ENCODE peak calls at places on chromosome 20, in eight cellular contexts. I is body of pancreas, J is IMR-90, N is ovary, V is tibial nerve, M is heart left ventricle, G is suprapubic skin, S is lower leg skin. C is an unnamed sample.

GRCh38 chr20:49186535-49187329 is 1.4 kb downstream of the STAU1 start:
- DNase-seq in V (peak), J (peak), I (peak), N (peak), G (peak), S (peak), M (peak), C (peak)

GRCh38 chr20:14498809-14499208 is 161.4 kb upstream of the FLRT3 start:
- DNase-seq in N (no peak), G (no peak), J (no peak), V (no peak), M (no peak), I (no peak), S (no peak), C (no peak)

GRCh38 chr20:25149986-25150385 is 45.5 kb upstream of the ENTPD6 start:
- DNase-seq in S (no peak), M (no peak), I (no peak), V (no peak), J (no peak), N (no peak), G (no peak), C (no peak)

GRCh38 chr20:50919567-50919966 is 11.7 kb downstream of the ADNP start:
- DNase-seq in S (peak), I (peak), G (no peak), M (peak), J (peak), N (peak), V (peak), C (no peak)

GRCh38 chr20:61120595-61121515 is 131.2 kb upstream of the CDH4 start:
- DNase-seq in V (peak), I (peak), M (peak), N (no peak), S (peak), G (no peak), J (peak), C (no peak)

GRCh38 chr20:44423480-44423879 is 52.2 kb upstream of the TTPAL start:
- DNase-seq in N (no peak), J (no peak), G (no peak), I (no peak), V (no peak), M (no peak), S (no peak), C (no peak)

GRCh38 chr20:22374678-22375590 is 209.4 kb downstream of the FOXA2 start:
- DNase-seq in N (no peak), M (no peak), S (no peak), V (no peak), I (no peak), J (no peak), G (no peak), C (no peak)

GRCh38 chr20:43667341-43668132 is 623 bp downstream of the MYBL2 start:
- DNase-seq in G (no peak), N (no peak), V (no peak), S (no peak), J (no peak), M (no peak), I (no peak), C (no peak)

GRCh38 chr20:10707791-10708190 is 34.0 kb upstream of the JAG1 start:
- DNase-seq in I (no peak), N (no peak), S (no peak), V (no peak), M (no peak), J (no peak), G (no peak), C (no peak)

GRCh38 chr20:60262967-60263603 is 304.9 kb downstream of the CDH26 start:
- DNase-seq in M (no peak), V (no peak), N (no peak), S (no peak), J (no peak), I (no peak), G (no peak), C (peak)

GRCh38 chr20:25090492-25091429 is 8.8 kb upstream of the VSX1 start:
- DNase-seq in G (no peak), M (no peak), N (no peak), I (no peak), S (no peak), V (no peak), J (no peak), C (no peak)

GRCh38 chr20:55880361-55880760 is 125.0 kb downstream of the CBLN4 start:
- DNase-seq in I (peak), V (no peak), N (no peak), S (no peak), J (no peak), G (no peak), M (no peak), C (no peak)

GRCh38 chr20:20364747-20365558 is 3.0 kb upstream of the INSM1 start:
- DNase-seq in M (no peak), J (no peak), S (no peak), N (no peak), V (no peak), G (no peak), I (no peak), C (no peak)

GRCh38 chr20:43949741-43950618 is 35.3 kb downstream of the TOX2 start:
- DNase-seq in G (no peak), J (no peak), I (peak), S (peak), N (no peak), V (no peak), M (peak), C (no peak)

GRCh38 chr20:35151739-35152138 is 4.6 kb upstream of the EDEM2 start:
- DNase-seq in J (peak), V (peak), M (no peak), N (no peak), G (no peak), I (peak), S (no peak), C (no peak)

GRCh38 chr20:35145141-35145564 is 2.0 kb downstream of the EDEM2 start:
- DNase-seq in S (no peak), J (peak), N (no peak), I (peak), G (no peak), M (no peak), V (no peak), C (no peak)

GRCh38 chr20:35146299-35146921 is 726 bp downstream of the EDEM2 start:
- DNase-seq in G (peak), M (no peak), N (peak), I (peak), J (no peak), S (peak), V (no peak), C (peak)

GRCh38 chr20:35144694-35145093 is 2.4 kb downstream of the EDEM2 start:
- DNase-seq in V (peak), I (no peak), G (no peak), N (no peak), S (no peak), J (no peak), M (no peak), C (no peak)

DNA sequence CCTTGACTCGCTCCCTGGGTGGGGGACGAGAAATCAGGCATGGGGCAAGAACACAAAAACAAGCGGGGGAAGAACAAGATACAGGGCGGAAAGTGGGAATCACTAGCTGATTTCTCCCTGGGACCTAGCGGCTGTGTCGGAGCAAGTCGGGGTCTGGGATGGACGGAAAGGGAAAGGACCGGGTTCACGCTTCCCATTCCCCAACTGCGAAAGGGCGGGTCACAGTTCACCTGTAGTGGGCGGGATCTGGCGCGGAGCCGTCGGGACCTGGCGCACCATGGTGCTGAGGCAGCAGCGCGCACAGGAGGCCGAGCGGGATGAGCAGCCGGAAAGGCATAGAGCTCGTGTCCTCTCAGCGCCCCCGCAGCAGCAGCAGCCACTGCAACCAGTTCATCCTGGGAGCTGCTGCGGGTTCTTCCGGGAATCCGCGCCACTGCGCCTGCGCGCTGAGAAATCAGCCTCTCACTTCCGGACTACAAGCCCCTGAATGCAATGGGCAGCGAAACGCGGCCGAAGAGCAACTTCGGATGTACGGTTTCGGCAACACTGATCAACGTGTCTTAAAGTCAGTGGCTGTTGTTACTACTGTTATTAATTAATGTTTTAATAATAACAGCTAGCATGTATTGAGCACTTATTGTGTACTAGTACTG is at the start of gene EDEM2:
- DNase-seq in I (peak), G (peak), J (peak), S (peak), V (peak), N (peak), M (peak), C (peak)
- TF ChIP-seq POLR2A in I (peak), G (peak), J (no peak), S (peak), V (peak), N (peak), M (no peak), C (peak)

GRCh38 chr20:64067733-64068307 is 4.8 kb downstream of the TCEA2 start:
- DNase-seq in M (no peak), I (no peak), V (no peak), N (no peak), G (no peak), S (no peak), J (no peak), C (no peak)

GRCh38 chr20:64065973-64066341 is 3.0 kb downstream of the TCEA2 start:
- DNase-seq in J (peak), I (no peak), S (no peak), N (no peak), G (no peak), M (no peak), V (no peak), C (peak)

GRCh38 chr20:64068381-64069208 is 5.6 kb downstream of the TCEA2 start:
- DNase-seq in N (no peak), S (no peak), G (no peak), I (no peak), V (no peak), J (no peak), M (no peak), C (no peak)

GRCh38 chr20:64065062-64065972 is 2.3 kb downstream of the TCEA2 start:
- DNase-seq in S (no peak), V (no peak), N (no peak), J (no peak), G (no peak), M (no peak), I (no peak), C (no peak)

GRCh38 chr20:64066984-64067605 is 4.1 kb downstream of the TCEA2 start:
- DNase-seq in N (no peak), I (no peak), M (no peak), J (no peak), G (no peak), S (no peak), V (no peak), C (no peak)
- TF ChIP-seq POLR2A in N (no peak), I (no peak), M (no peak), J (no peak), G (no peak), S (no peak), V (no peak), C (no peak)

GRCh38 chr20:57369601-57370000 is 18.5 kb downstream of the RAE1 start:
- DNase-seq in J (no peak), V (no peak), S (no peak), N (no peak), M (no peak), I (no peak), G (no peak), C (no peak)

GRCh38 chr20:57372157-57372556 is 19.0 kb upstream of the RBM38 start:
- DNase-seq in G (no peak), S (no peak), V (no peak), J (no peak), N (no peak), M (no peak), I (no peak), C (no peak)

GRCh38 chr20:57372581-57373350 is 18.4 kb upstream of the RBM38 start:
- DNase-seq in M (no peak), I (no peak), G (no peak), N (no peak), S (no peak), V (no peak), J (no peak), C (no peak)

GRCh38 chr20:57371363-57371762 is 19.8 kb upstream of the RBM38 start:
- DNase-seq in V (no peak), S (no peak), M (no peak), N (no peak), G (no peak), I (no peak), J (no peak), C (no peak)

GRCh38 chr20:57370316-57370715 is 19.3 kb downstream of the RAE1 start:
- DNase-seq in N (no peak), J (no peak), G (no peak), I (no peak), V (no peak), M (no peak), S (no peak), C (no peak)
- TF ChIP-seq POLR2A in N (no peak), J (no peak), G (no peak), I (no peak), V (no peak), M (no peak), S (no peak), C (no peak)

GRCh38 chr20:17558154-17558940 is 11.5 kb upstream of the DSTN start:
- DNase-seq in V (no peak), N (peak), S (peak), J (peak), M (peak), I (peak), G (peak), C (peak)
- TF ChIP-seq POLR2A in V (no peak), N (no peak), S (no peak), J (peak), M (no peak), I (peak), G (no peak), C (peak)

DNA sequence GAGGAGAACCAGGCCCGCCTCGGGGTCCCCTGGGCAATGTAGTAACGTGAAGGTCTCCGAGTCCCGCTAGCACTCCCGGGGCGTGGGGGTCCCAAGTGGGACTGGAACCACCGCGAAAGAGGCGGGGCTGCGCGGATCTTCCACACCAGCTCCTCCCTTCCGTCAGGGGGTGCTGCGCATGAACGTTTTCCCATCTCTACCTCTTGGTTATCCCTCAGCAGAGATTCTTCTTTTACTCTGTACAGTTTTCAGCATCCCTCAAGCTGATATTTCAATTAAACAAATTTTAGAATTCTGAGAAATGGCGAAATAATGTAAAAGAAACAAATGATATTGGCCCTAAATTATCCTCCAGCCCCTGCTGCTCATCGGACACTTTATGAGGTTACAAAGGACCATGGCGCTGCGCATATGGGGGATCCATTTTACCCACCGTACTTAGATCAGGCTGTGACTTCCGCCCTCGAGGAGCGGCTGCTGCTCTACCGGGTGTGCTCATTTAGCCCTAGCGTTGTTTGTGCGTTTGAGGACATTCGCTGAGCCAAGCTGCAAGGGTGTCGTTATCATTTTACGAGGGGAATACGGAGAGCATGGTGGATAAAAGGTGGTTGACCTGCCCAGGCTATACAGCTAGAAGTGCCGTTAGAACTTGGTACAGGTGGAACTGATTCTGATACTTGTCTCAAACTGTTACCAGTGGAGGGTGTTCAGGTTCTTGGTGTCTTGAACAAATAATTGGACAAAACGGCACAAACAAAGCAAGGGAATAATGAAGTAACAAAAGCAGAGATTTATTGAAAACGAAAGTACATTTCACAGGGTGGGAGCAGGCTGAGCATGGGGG is 75.2 kb upstream of the CHD6 start:
- DNase-seq in J (peak), G (peak), N (peak), M (peak), V (peak), S (peak), I (peak), C (peak)
- TF ChIP-seq POLR2A in J (no peak), G (no peak), N (peak), M (no peak), V (peak), S (no peak), I (peak), C (peak)

GRCh38 chr20:35721621-35722020 is 20.4 kb downstream of the RBM39 start:
- DNase-seq in I (no peak), S (no peak), J (no peak), M (no peak), G (no peak), N (no peak), V (no peak), C (no peak)

GRCh38 chr20:35719717-35720116 is 20.5 kb downstream of the ROMO1 start:
- DNase-seq in G (no peak), S (no peak), J (no peak), M (no peak), N (no peak), I (no peak), V (no peak), C (no peak)

GRCh38 chr20:35718972-35719635 is 19.9 kb downstream of the ROMO1 start:
- DNase-seq in N (no peak), S (no peak), G (no peak), M (no peak), V (no peak), J (no peak), I (no peak), C (no peak)

GRCh38 chr20:35721219-35721618 is 20.8 kb downstream of the RBM39 start:
- DNase-seq in V (no peak), J (no peak), G (no peak), I (no peak), N (no peak), S (no peak), M (no peak), C (no peak)

GRCh38 chr20:35720165-35721123 is 21.2 kb downstream of the ROMO1 start:
- DNase-seq in J (no peak), S (no peak), I (no peak), M (no peak), V (no peak), N (no peak), G (peak), C (no peak)
- TF ChIP-seq POLR2A in J (no peak), S (no peak), I (no peak), M (no peak), V (no peak), N (no peak), G (no peak), C (no peak)

GRCh38 chr20:57922701-57923100 is 212.9 kb upstream of the PMEPA1 start:
- DNase-seq in V (no peak), M (no peak), N (no peak), J (no peak), S (no peak), I (no peak), G (no peak), C (no peak)
- TF ChIP-seq POLR2A in V (no peak), M (no peak), N (no peak), J (no peak), S (no peak), I (no peak), G (no peak), C (no peak)

C was measured in H54.